ENCODE peak calls at places on chromosome 9, in nine cellular contexts. M is activated CD8-positive, alpha-beta T cell treated with anti-CD3 and anti-CD28 coated beads, Interleukin-2, amount 10 ng/mL, durations not matched to agents 7 days and 5 days; D is skeletal muscle cell; W is A549; K is HS-27A; P is stimulated activated CD8-positive, alpha-beta memory T cell treated with anti-CD3 and anti-CD28 coated beads, Interleukin-12 subunit alpha, Interleukin-12 subunit beta, amount 100 ng/mL, for 1 hour; G is MM.1S; A is AG10803; Z is T-helper 1 cell. F is an unnamed sample.

GRCh38 chr9:101376117-101376866 is 8.5 kb downstream of the BAAT start:
- DNase-seq in M (no peak), D (peak), W (peak), K (no peak), P (no peak), G (no peak), A (peak), Z (no peak), F (no peak)

GRCh38 chr9:10371824-10372223 is 241.0 kb downstream of the PTPRD start:
- DNase-seq in M (no peak), D (no peak), W (no peak), K (no peak), P (no peak), G (no peak), A (no peak), Z (no peak), F (no peak)

GRCh38 chr9:120583958-120584369 is 4.0 kb upstream of the CDK5RAP2 start:
- DNase-seq in M (peak), D (peak), W (peak), K (no peak), P (no peak), G (peak), A (peak), Z (peak), F (peak)

GRCh38 chr9:130471411-130472183 is 26.8 kb downstream of the ASS1 start:
- DNase-seq in M (no peak), D (no peak), W (no peak), K (no peak), P (no peak), G (no peak), A (no peak), Z (no peak), F (no peak)

GRCh38 chr9:128628471-128629048 is 28.1 kb downstream of the DYNC2I2 start:
- DNase-seq in M (no peak), D (no peak), W (no peak), K (no peak), P (no peak), G (no peak), A (no peak), Z (no peak), F (no peak)

GRCh38 chr9:34984049-34984448 is 5.5 kb upstream of the DNAJB5 start:
- DNase-seq in M (peak), D (no peak), W (no peak), K (no peak), P (no peak), G (peak), A (no peak), Z (peak), F (no peak)

GRCh38 chr9:83656952-83657351 is 34.0 kb downstream of the IDNK start:
- DNase-seq in M (no peak), D (no peak), W (no peak), K (no peak), P (no peak), G (no peak), A (no peak), Z (no peak), F (no peak)

GRCh38 chr9:110180713-110181434 is 27.1 kb downstream of the C9orf152 start:
- DNase-seq in M (no peak), D (peak), W (peak), K (peak), P (no peak), G (peak), A (no peak), Z (no peak), F (no peak)

GRCh38 chr9:71806916-71807315 is 38.6 kb upstream of the CEMIP2 start:
- DNase-seq in M (peak), D (peak), W (peak), K (peak), P (peak), G (peak), A (peak), Z (peak), F (peak)

GRCh38 chr9:98109052-98109451 is 10.0 kb downstream of the TRIM14 start:
- DNase-seq in M (peak), D (no peak), W (no peak), K (no peak), P (no peak), G (no peak), A (no peak), Z (no peak), F (no peak)

GRCh38 chr9:133928248-133928764 is 63.8 kb downstream of the VAV2 start:
- DNase-seq in M (no peak), D (no peak), W (no peak), K (no peak), P (no peak), G (no peak), A (no peak), Z (no peak), F (no peak)

GRCh38 chr9:121286973-121287721 is 19.2 kb downstream of the GSN start:
- DNase-seq in M (no peak), D (peak), W (peak), K (peak), P (no peak), G (no peak), A (peak), Z (no peak), F (peak)

GRCh38 chr9:16333697-16334096 is 536.8 kb downstream of the BNC2 start:
- DNase-seq in M (no peak), D (no peak), W (no peak), K (no peak), P (no peak), G (no peak), A (peak), Z (no peak), F (no peak)